ENCODE peak calls at places on chromosomes 11 and 22, in six cellular contexts. T is stimulated activated naive CD4-positive, alpha-beta T cell treated with Interleukin-2 at 50 U/mL for 16 hours; P is fibroblast of lung; S is activated T-helper 1 cell treated with anti-CD3 and anti-CD28 coated beads, Interleukin-12 subunit alpha, Interleukin-12 subunit beta, Interleukin-2, Interleukin-4 antibody, amounts not matched to agents 30 ng/mL and 10 ng/mL and 1 ng/mL, durations not matched to agents 14 hours and 24 hours and 36 hours; N is LoVo; W is EL. H is an unnamed sample.

GRCh38 chr11:69836401-69836800 is 17.2 kb upstream of the FGF3 start:
- DNase-seq in T (no peak), P (no peak), S (no peak), N (no peak), W (no peak), H (peak)

GRCh38 chr11:8384199-8384821 is 120.6 kb upstream of the LMO1 start:
- DNase-seq in T (no peak), P (peak), S (no peak), N (no peak), W (peak), H (no peak)

GRCh38 chr11:848380-848931 is 5.8 kb downstream of the TSPAN4 start:
- DNase-seq in T (peak), P (no peak), S (peak), N (no peak), W (no peak), H (peak)

GRCh38 chr11:86377972-86378371 is 3.3 kb downstream of the CCDC81 start:
- DNase-seq in T (no peak), P (no peak), S (no peak), N (no peak), W (no peak), H (no peak)

GRCh38 chr11:12050470-12050891 is 42.1 kb upstream of the DKK3 start:
- DNase-seq in T (no peak), P (no peak), S (no peak), N (no peak), W (no peak), H (no peak)

GRCh38 chr11:15941206-15941770 is 415.1 kb downstream of the SOX6 start:
- DNase-seq in T (no peak), P (no peak), S (peak), N (no peak), W (peak), H (no peak)

GRCh38 chr22:38312261-38312800 is 4.9 kb downstream of the CSNK1E start:
- DNase-seq in T (no peak), P (peak), S (no peak), N (no peak), W (no peak), H (no peak)

GRCh38 chr11:66800720-66801428 is 42.4 kb upstream of the RCE1 start:
- DNase-seq in T (no peak), P (no peak), S (no peak), N (no peak), W (no peak), H (no peak)

GRCh38 chr11:121514401-121514981 is 61.7 kb upstream of the SORL1-AS1 start:
- DNase-seq in T (no peak), P (no peak), S (no peak), N (no peak), W (no peak), H (no peak)

GRCh38 chr11:12831471-12832202 is 157.4 kb downstream of the TEAD1 start:
- DNase-seq in T (no peak), P (no peak), S (no peak), N (no peak), W (no peak), H (no peak)

GRCh38 chr11:77047007-77047927 is 13.1 kb downstream of the B3GNT6 start:
- DNase-seq in T (peak), P (peak), S (peak), N (peak), W (peak), H (peak)

GRCh38 chr22:32144875-32145274 is 14.2 kb downstream of the C22orf42 start:
- DNase-seq in T (no peak), P (no peak), S (no peak), N (no peak), W (no peak), H (no peak)

GRCh38 chr22:49906799-49907290 is 11.4 kb downstream of the ALG12 start:
- DNase-seq in T (no peak), P (no peak), S (no peak), N (no peak), W (no peak), H (no peak)

GRCh38 chr11:78742430-78742829 is 167.8 kb upstream of the NARS2 start:
- DNase-seq in T (no peak), P (peak), S (no peak), N (peak), W (no peak), H (no peak)

GRCh38 chr11:86761978-86762377 is 38.4 kb upstream of the PRSS23 start:
- DNase-seq in T (no peak), P (peak), S (no peak), N (no peak), W (peak), H (no peak)

GRCh38 chr22:25206998-25207397 is 7.3 kb downstream of the CRYBB3 start:
- DNase-seq in T (no peak), P (no peak), S (no peak), N (no peak), W (no peak), H (no peak)

GRCh38 chr22:21643533-21644357 is 1.6 kb downstream of the SDF2L1 start:
- DNase-seq in T (peak), P (no peak), S (no peak), N (no peak), W (no peak), H (no peak)

GRCh38 chr11:68313574-68314202 is 1.3 kb downstream of the LRP5 start:
- DNase-seq in T (no peak), P (peak), S (no peak), N (no peak), W (peak), H (peak)

GRCh38 chr11:72072348-72072747 is 8.0 kb downstream of the NUMA1 start:
- DNase-seq in T (no peak), P (peak), S (no peak), N (no peak), W (peak), H (peak)

GRCh38 chr11:83280256-83280655 is 5.9 kb downstream of the CCDC90B start:
- DNase-seq in T (no peak), P (no peak), S (no peak), N (no peak), W (peak), H (no peak)

GRCh38 chr11:10514713-10515112 is 26.3 kb downstream of the RNF141 start:
- DNase-seq in T (no peak), P (no peak), S (no peak), N (no peak), W (peak), H (no peak)

GRCh38 chr11:117316197-117316961 is at the start of gene BACE1:
- DNase-seq in T (no peak), P (peak), S (no peak), N (peak), W (peak), H (peak)

GRCh38 chr11:1874406-1875092 is 17.1 kb downstream of the PRR33 start:
- DNase-seq in T (no peak), P (no peak), S (no peak), N (no peak), W (no peak), H (no peak)

GRCh38 chr11:2466869-2467694 is 22.3 kb downstream of the KCNQ1 start:
- DNase-seq in T (no peak), P (no peak), S (peak), N (no peak), W (no peak), H (peak)

GRCh38 chr11:67057410-67057757 is 737 bp downstream of the RHOD start:
- DNase-seq in T (no peak), P (no peak), S (no peak), N (no peak), W (no peak), H (no peak)

GRCh38 chr11:2769409-2769778 is 69.6 kb upstream of the KCNQ1OT1 start:
- DNase-seq in T (no peak), P (no peak), S (no peak), N (no peak), W (no peak), H (no peak)

GRCh38 chr11:103488579-103488978 is 379.4 kb downstream of the DYNC2H1 start:
- DNase-seq in T (no peak), P (no peak), S (no peak), N (no peak), W (no peak), H (peak)

GRCh38 chr11:4087551-4087950 is 7.0 kb upstream of the RRM1 start:
- DNase-seq in T (no peak), P (no peak), S (no peak), N (no peak), W (peak), H (no peak)

GRCh38 chr11:27471588-27472397 is 797 bp downstream of the LGR4 start:
- DNase-seq in T (peak), P (no peak), S (no peak), N (peak), W (no peak), H (no peak)

GRCh38 chr11:117826832-117827231 is 2.3 kb upstream of the FXYD2 start:
- DNase-seq in T (no peak), P (no peak), S (no peak), N (no peak), W (no peak), H (no peak)

GRCh38 chr11:82867495-82868082 is 32.6 kb downstream of the PRCP start:
- DNase-seq in T (peak), P (peak), S (peak), N (peak), W (peak), H (peak)

GRCh38 chr11:74871037-74871436 is 77.9 kb downstream of the XRRA1 start:
- DNase-seq in T (no peak), P (peak), S (no peak), N (no peak), W (no peak), H (no peak)

GRCh38 chr22:46229701-46230100 is 20.4 kb downstream of the CDPF1 start:
- DNase-seq in T (no peak), P (no peak), S (no peak), N (no peak), W (no peak), H (no peak)

GRCh38 chr11:123238297-123238696 is 43.2 kb upstream of the CLMP start:
- DNase-seq in T (no peak), P (peak), S (no peak), N (no peak), W (no peak), H (no peak)

GRCh38 chr11:77672276-77672675 is 34.7 kb upstream of the CLNS1A start:
- DNase-seq in T (no peak), P (peak), S (no peak), N (peak), W (peak), H (no peak)

GRCh38 chr11:69986421-69987229 is 91.5 kb upstream of the ANO1 start:
- DNase-seq in T (no peak), P (no peak), S (no peak), N (no peak), W (no peak), H (no peak)

GRCh38 chr11:10906521-10906920 is 48.7 kb upstream of the ZBED5 start:
- DNase-seq in T (no peak), P (peak), S (no peak), N (no peak), W (peak), H (peak)

GRCh38 chr22:24950272-24950902 is 2.1 kb upstream of the KIAA1671 start:
- DNase-seq in T (no peak), P (no peak), S (no peak), N (no peak), W (peak), H (no peak)

H was measured in Caco-2.